ENCODE peak calls at places on chromosomes 16 and 17, in four cellular contexts. A, M, R and Z are unnamed samples.

GRCh38 chr16:84755004-84755672 is 55.3 kb downstream of the USP10 start:
- DNase-seq in A (no peak), M (no peak), R (no peak), Z (no peak)

GRCh38 chr16:79213214-79213613 is 387.3 kb downstream of the MAF start:
- DNase-seq in A (no peak), M (no peak), R (no peak), Z (no peak)

GRCh38 chr16:14249291-14250032 is 178.3 kb downstream of the MRTFB start:
- DNase-seq in A (peak), M (no peak), R (peak), Z (peak)

GRCh38 chr17:47967607-47968252 is 3.2 kb upstream of the CDK5RAP3 start:
- DNase-seq in A (no peak), M (no peak), R (peak), Z (no peak)

GRCh38 chr16:50771366-50771765 is 29.5 kb downstream of the CYLD start:
- DNase-seq in A (no peak), M (no peak), R (peak), Z (no peak)

GRCh38 chr16:50340578-50340977 is 28.2 kb downstream of the BRD7 start:
- DNase-seq in A (no peak), M (no peak), R (peak), Z (no peak)

GRCh38 chr16:76777721-76778120 is 413.3 kb upstream of the MON1B start:
- DNase-seq in A (no peak), M (no peak), R (no peak), Z (no peak)

GRCh38 chr17:8846768-8847211 is 20.7 kb downstream of the PIK3R6 start:
- DNase-seq in A (no peak), M (no peak), R (no peak), Z (no peak)

GRCh38 chr16:56478228-56479049 is 27.1 kb downstream of the OGFOD1 start:
- DNase-seq in A (no peak), M (no peak), R (no peak), Z (no peak)

GRCh38 chr16:56643080-56643778 is 4.8 kb downstream of the MT1A start:
- DNase-seq in A (peak), M (peak), R (no peak), Z (peak)

GRCh38 chr17:46264456-46265198 is 30.3 kb upstream of the LRRC37A start:
- DNase-seq in A (no peak), M (no peak), R (peak), Z (no peak)

GRCh38 chr17:1377334-1377733 is 22.7 kb downstream of the YWHAE start:
- DNase-seq in A (no peak), M (no peak), R (no peak), Z (no peak)

GRCh38 chr16:89484088-89484501 is 6.3 kb downstream of the ANKRD11 start:
- DNase-seq in A (no peak), M (no peak), R (no peak), Z (no peak)

GRCh38 chr17:78510141-78510935 is 66.9 kb downstream of the DNAH17 start:
- DNase-seq in A (no peak), M (no peak), R (no peak), Z (no peak)